ENCODE peak calls at places on chromosomes 3 and 15, in four cellular contexts. One of them, this sample, is unnamed.

GRCh38 chr15:50633653-50634052 is 52.9 kb downstream of the TRPM7 start:
- DNase-seq in amniotic stem cell: no peak
- DNase-seq in mesendoderm: no peak
- DNase-seq in coronary artery: no peak
- DNase-seq in this sample: no peak

GRCh38 chr3:5016218-5017161 is 37.3 kb downstream of the BHLHE40 start:
- DNase-seq in coronary artery: no peak
- DNase-seq in amniotic stem cell: no peak
- DNase-seq in mesendoderm: peak
- DNase-seq in this sample: no peak

GRCh38 chr15:38072007-38072506 is 137.6 kb downstream of the TMCO5A start:
- DNase-seq in coronary artery: no peak
- DNase-seq in mesendoderm: no peak
- DNase-seq in amniotic stem cell: no peak
- DNase-seq in this sample: no peak

GRCh38 chr15:72369964-72370363 is 5.8 kb downstream of the HEXA start:
- DNase-seq in amniotic stem cell: no peak
- DNase-seq in mesendoderm: no peak
- DNase-seq in coronary artery: no peak
- DNase-seq in this sample: no peak

GRCh38 chr15:36667296-36667695 is 87.9 kb downstream of the CDIN1 start:
- DNase-seq in coronary artery: no peak
- DNase-seq in mesendoderm: no peak
- DNase-seq in amniotic stem cell: no peak
- DNase-seq in this sample: no peak

GRCh38 chr3:108283006-108283405 is 13.3 kb upstream of the HHLA2 start:
- DNase-seq in amniotic stem cell: no peak
- DNase-seq in mesendoderm: no peak
- DNase-seq in coronary artery: no peak
- DNase-seq in this sample: no peak

GRCh38 chr3:120512655-120513054 is 61.9 kb upstream of the FSTL1 start:
- DNase-seq in mesendoderm: no peak
- DNase-seq in coronary artery: no peak
- DNase-seq in amniotic stem cell: no peak
- DNase-seq in this sample: no peak

GRCh38 chr3:186150234-186150830 is 41.4 kb upstream of the ETV5 start:
- DNase-seq in coronary artery: peak
- DNase-seq in mesendoderm: no peak
- DNase-seq in amniotic stem cell: no peak
- DNase-seq in this sample: no peak

GRCh38 chr15:67198157-67198754 is 56.2 kb downstream of the AAGAB start:
- DNase-seq in mesendoderm: no peak
- DNase-seq in amniotic stem cell: no peak
- DNase-seq in coronary artery: no peak
- DNase-seq in this sample: no peak

GRCh38 chr3:112984485-112984884 is 6.3 kb upstream of the GTPBP8 start:
- DNase-seq in amniotic stem cell: no peak
- DNase-seq in coronary artery: no peak
- DNase-seq in mesendoderm: no peak
- DNase-seq in this sample: no peak

GRCh38 chr3:16487506-16488175 is 25.9 kb downstream of the RFTN1 start:
- DNase-seq in mesendoderm: no peak
- DNase-seq in amniotic stem cell: no peak
- DNase-seq in coronary artery: no peak
- DNase-seq in this sample: no peak

GRCh38 chr3:162978136-162978535 is 1481.5 kb downstream of the OTOL1 start:
- DNase-seq in coronary artery: no peak
- DNase-seq in amniotic stem cell: no peak
- DNase-seq in mesendoderm: no peak
- DNase-seq in this sample: no peak

GRCh38 chr3:165254812-165255211 is 58.6 kb upstream of the SLITRK3 start:
- DNase-seq in amniotic stem cell: no peak
- DNase-seq in coronary artery: no peak
- DNase-seq in mesendoderm: peak
- DNase-seq in this sample: no peak

GRCh38 chr3:195177432-195178123 is 93.4 kb downstream of the XXYLT1 start:
- DNase-seq in mesendoderm: no peak
- DNase-seq in amniotic stem cell: no peak
- DNase-seq in coronary artery: no peak
- DNase-seq in this sample: no peak

GRCh38 chr15:86829251-86829650 is 749.6 kb downstream of the AGBL1 start:
- DNase-seq in amniotic stem cell: no peak
- DNase-seq in coronary artery: no peak
- DNase-seq in mesendoderm: peak
- DNase-seq in this sample: no peak

GRCh38 chr3:152021951-152022461 is 148.6 kb downstream of the SUCNR1 start:
- DNase-seq in mesendoderm: no peak
- DNase-seq in coronary artery: no peak
- DNase-seq in amniotic stem cell: peak
- DNase-seq in this sample: no peak

GRCh38 chr3:102180291-102180931 is 254.4 kb upstream of the ZPLD1 start:
- DNase-seq in amniotic stem cell: peak
- DNase-seq in coronary artery: no peak
- DNase-seq in mesendoderm: no peak
- DNase-seq in this sample: peak

GRCh38 chr3:159586587-159587202 is 401.9 kb upstream of the IL12A start:
- DNase-seq in mesendoderm: peak
- DNase-seq in coronary artery: no peak
- DNase-seq in amniotic stem cell: peak
- DNase-seq in this sample: peak

GRCh38 chr15:63322541-63322940 is 45.1 kb downstream of the APH1B start:
- DNase-seq in coronary artery: no peak
- DNase-seq in mesendoderm: no peak
- DNase-seq in amniotic stem cell: no peak
- DNase-seq in this sample: no peak

GRCh38 chr15:71449956-71450355 is 334.7 kb downstream of the THSD4 start:
- DNase-seq in mesendoderm: no peak
- DNase-seq in coronary artery: no peak
- DNase-seq in amniotic stem cell: no peak
- DNase-seq in this sample: no peak

GRCh38 chr3:150005243-150006102 is 34.8 kb upstream of the PFN2 start:
- DNase-seq in mesendoderm: peak
- DNase-seq in amniotic stem cell: no peak
- DNase-seq in coronary artery: no peak
- DNase-seq in this sample: peak

GRCh38 chr15:94182883-94183282 is 48.5 kb upstream of the MCTP2 start:
- DNase-seq in amniotic stem cell: no peak
- DNase-seq in coronary artery: no peak
- DNase-seq in mesendoderm: no peak
- DNase-seq in this sample: no peak

GRCh38 chr3:13574083-13574797 is 25.3 kb downstream of the FBLN2 start:
- DNase-seq in coronary artery: no peak
- DNase-seq in amniotic stem cell: no peak
- DNase-seq in mesendoderm: no peak
- DNase-seq in this sample: no peak

GRCh38 chr15:91496754-91497691 is 356.5 kb upstream of the SLCO3A1 start:
- DNase-seq in coronary artery: no peak
- DNase-seq in mesendoderm: no peak
- DNase-seq in amniotic stem cell: no peak
- DNase-seq in this sample: no peak

GRCh38 chr3:25097023-25097422 is 331.0 kb upstream of the RARB start:
- DNase-seq in mesendoderm: no peak
- DNase-seq in amniotic stem cell: no peak
- DNase-seq in coronary artery: no peak
- DNase-seq in this sample: no peak

GRCh38 chr3:126208182-126208581 is 27.8 kb upstream of the ALDH1L1 start:
- DNase-seq in mesendoderm: peak
- DNase-seq in coronary artery: no peak
- DNase-seq in amniotic stem cell: no peak
- DNase-seq in this sample: no peak

GRCh38 chr15:101023501-101024110 is 104.4 kb downstream of the LRRK1 start:
- DNase-seq in amniotic stem cell: no peak
- DNase-seq in coronary artery: peak
- DNase-seq in mesendoderm: no peak
- DNase-seq in this sample: no peak

GRCh38 chr15:61621146-61621545 is 392.0 kb upstream of the RORA start:
- DNase-seq in mesendoderm: peak
- DNase-seq in coronary artery: no peak
- DNase-seq in amniotic stem cell: no peak
- DNase-seq in this sample: no peak

GRCh38 chr3:129068291-129068886 is 7.8 kb downstream of the GP9 start:
- DNase-seq in coronary artery: no peak
- DNase-seq in amniotic stem cell: no peak
- DNase-seq in mesendoderm: no peak
- DNase-seq in this sample: no peak

GRCh38 chr3:137988152-137988551 is 21.8 kb upstream of the CLDN18 start:
- DNase-seq in mesendoderm: no peak
- DNase-seq in amniotic stem cell: no peak
- DNase-seq in coronary artery: no peak
- DNase-seq in this sample: no peak

GRCh38 chr15:98884894-98885293 is 122.7 kb downstream of the PGPEP1L start:
- DNase-seq in mesendoderm: no peak
- DNase-seq in coronary artery: no peak
- DNase-seq in amniotic stem cell: no peak
- DNase-seq in this sample: no peak

GRCh38 chr15:74235962-74236361 is at the start of gene CCDC33:
- DNase-seq in mesendoderm: no peak
- DNase-seq in coronary artery: no peak
- DNase-seq in amniotic stem cell: no peak
- DNase-seq in this sample: no peak

GRCh38 chr15:46677491-46677890 is 1039.8 kb upstream of the SEMA6D start:
- DNase-seq in amniotic stem cell: no peak
- DNase-seq in coronary artery: no peak
- DNase-seq in mesendoderm: peak
- DNase-seq in this sample: no peak

GRCh38 chr15:63759752-63760151 is 74.0 kb downstream of the HERC1 start:
- DNase-seq in amniotic stem cell: no peak
- DNase-seq in coronary artery: no peak
- DNase-seq in mesendoderm: peak
- DNase-seq in this sample: no peak

GRCh38 chr3:87228316-87228715 is 1.2 kb downstream of the CHMP2B start:
- DNase-seq in mesendoderm: no peak
- DNase-seq in coronary artery: no peak
- DNase-seq in amniotic stem cell: no peak
- DNase-seq in this sample: no peak

GRCh38 chr3:169813757-169814517 is 1.2 kb upstream of the LRRC34 start:
- DNase-seq in amniotic stem cell: no peak
- DNase-seq in mesendoderm: peak
- DNase-seq in coronary artery: no peak
- DNase-seq in this sample: no peak

GRCh38 chr15:92915766-92916435 is 15.8 kb downstream of the CHD2 start:
- DNase-seq in amniotic stem cell: no peak
- DNase-seq in coronary artery: no peak
- DNase-seq in mesendoderm: peak
- DNase-seq in this sample: no peak

This sample was measured in smooth muscle cell of the brain vasculature.